ENCODE peak calls at places on chromosomes 2 and 18, in seven cellular contexts. One of them, this sample, is unnamed.

GRCh38 chr18:36352384-36352783 is 54.9 kb downstream of the FHOD3 start:
- DNase-seq in GM12878: no peak
- DNase-seq in K562: no peak
- DNase-seq in HCT116: no peak
- DNase-seq in H1: no peak
- DNase-seq in SK-N-SH: no peak
- DNase-seq in HepG2: no peak
- DNase-seq in this sample: no peak

GRCh38 chr2:27208486-27209050 is 3.3 kb upstream of the ATRAID start:
- DNase-seq in GM12878: no peak
- DNase-seq in K562: no peak
- DNase-seq in HCT116: no peak
- DNase-seq in H1: no peak
- DNase-seq in SK-N-SH: no peak
- DNase-seq in HepG2: no peak
- DNase-seq in this sample: no peak

GRCh38 chr2:108925286-108925685 is 63.7 kb downstream of the EDAR start:
- DNase-seq in GM12878: no peak
- DNase-seq in K562: no peak
- DNase-seq in HCT116: no peak
- DNase-seq in H1: no peak
- DNase-seq in SK-N-SH: no peak
- DNase-seq in HepG2: no peak
- DNase-seq in this sample: no peak

GRCh38 chr2:170701011-170701410 is 14.1 kb upstream of the SP5 start:
- DNase-seq in GM12878: no peak
- DNase-seq in K562: no peak
- DNase-seq in HCT116: no peak
- DNase-seq in H1: no peak
- DNase-seq in SK-N-SH: no peak
- DNase-seq in HepG2: no peak
- DNase-seq in this sample: no peak

GRCh38 chr2:226800941-226801784 is 1.5 kb upstream of the IRS1 start:
- DNase-seq in GM12878: peak; percentile 54
- DNase-seq in K562: no peak
- DNase-seq in HCT116: no peak
- DNase-seq in H1: peak; percentile 97
- DNase-seq in SK-N-SH: peak; percentile 92
- DNase-seq in HepG2: peak; percentile 79
- DNase-seq in this sample: peak; percentile 81

GRCh38 chr2:117470311-117471095 is 344.0 kb upstream of the DDX18 start:
- DNase-seq in GM12878: no peak
- DNase-seq in K562: peak; percentile 48
- DNase-seq in HCT116: peak; percentile 6
- DNase-seq in H1: peak; percentile 76
- DNase-seq in SK-N-SH: peak; percentile 43
- DNase-seq in HepG2: peak; percentile 69
- DNase-seq in this sample: peak; percentile 1

GRCh38 chr2:108316194-108316880 is 27.6 kb downstream of the SULT1C2 start:
- DNase-seq in GM12878: no peak
- DNase-seq in K562: peak; percentile 13
- DNase-seq in HCT116: no peak
- DNase-seq in H1: peak; percentile 65
- DNase-seq in SK-N-SH: no peak
- DNase-seq in HepG2: no peak
- DNase-seq in this sample: no peak

GRCh38 chr2:120551540-120551939 is 184.1 kb upstream of the GLI2 start:
- DNase-seq in GM12878: no peak
- DNase-seq in K562: no peak
- DNase-seq in HCT116: no peak
- DNase-seq in H1: no peak
- DNase-seq in SK-N-SH: no peak
- DNase-seq in HepG2: no peak
- DNase-seq in this sample: no peak

DNA sequence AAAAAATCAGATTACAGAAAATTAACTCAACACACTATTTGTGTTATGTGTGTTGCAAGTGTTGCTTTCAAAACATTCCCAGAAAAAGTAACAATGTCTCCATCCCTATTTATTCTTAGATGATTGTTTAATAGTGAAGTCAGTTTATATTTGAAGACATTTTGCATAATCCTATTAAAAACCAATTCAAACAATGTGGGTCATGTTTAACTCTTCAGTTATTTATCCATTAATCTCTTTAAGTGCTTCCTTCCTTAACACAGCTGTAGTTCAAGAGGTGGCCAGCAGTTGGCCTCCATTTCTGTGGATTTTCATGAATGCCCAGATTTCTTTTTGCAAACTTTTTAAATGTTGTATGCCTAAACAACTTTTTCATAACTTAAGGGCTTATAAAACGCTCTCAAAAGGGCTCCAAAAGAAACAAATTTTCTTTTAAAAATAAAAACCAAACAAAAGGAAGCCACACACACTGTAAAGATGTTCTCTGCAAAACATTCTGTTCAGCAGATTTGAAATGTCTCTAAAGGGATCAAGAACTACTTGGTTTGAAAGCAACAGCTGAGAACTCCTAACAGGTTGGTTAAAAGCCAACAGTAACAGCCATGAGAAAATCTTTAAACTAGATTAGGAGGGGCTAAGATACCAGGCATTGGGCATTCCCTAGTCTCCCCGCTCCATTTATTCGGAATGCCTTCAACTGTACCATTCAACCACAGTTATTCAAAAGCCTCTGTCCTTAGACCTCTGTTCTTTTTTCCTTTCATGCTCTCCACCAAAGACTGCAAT is 71.5 kb downstream of the THADA start:
- DNase-seq in GM12878: no peak
- DNase-seq in K562: no peak
- DNase-seq in HCT116: no peak
- DNase-seq in H1: no peak
- DNase-seq in SK-N-SH: no peak
- DNase-seq in HepG2: no peak
- DNase-seq in this sample: no peak
- TF ChIP-seq JUND in GM12878: no peak
- TF ChIP-seq JUND in K562: no peak
- TF ChIP-seq JUND in HCT116: no peak
- TF ChIP-seq JUND in H1: no peak
- TF ChIP-seq JUND in SK-N-SH: no peak
- TF ChIP-seq JUND in HepG2: no peak
- TF ChIP-seq JUND in this sample: no peak

GRCh38 chr18:66395671-66396218 is 208.1 kb downstream of the CDH19 start:
- DNase-seq in GM12878: no peak
- DNase-seq in K562: no peak
- DNase-seq in HCT116: no peak
- DNase-seq in H1: no peak
- DNase-seq in SK-N-SH: no peak
- DNase-seq in HepG2: no peak
- DNase-seq in this sample: no peak

DNA sequence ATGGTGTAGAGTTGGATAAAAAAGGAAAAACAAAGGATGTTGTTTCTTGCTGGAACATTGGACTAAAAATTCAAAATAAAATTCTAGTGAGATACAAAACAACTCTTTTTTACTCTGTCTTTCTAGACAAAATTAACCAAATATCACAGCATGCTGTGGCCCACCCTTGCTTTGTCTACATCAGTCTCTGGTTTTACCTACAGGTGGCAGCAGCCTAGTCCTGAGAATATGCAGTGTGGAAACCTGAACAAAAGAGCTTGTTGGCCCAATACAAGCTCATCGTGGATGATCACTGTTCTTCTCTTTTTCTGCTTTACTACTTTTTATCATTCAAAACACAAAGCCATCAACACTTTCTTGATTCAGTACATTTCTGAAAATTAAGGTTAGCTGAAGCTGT is 210.4 kb downstream of the CDH19 start:
- DNase-seq in GM12878: no peak
- DNase-seq in K562: no peak
- DNase-seq in HCT116: no peak
- DNase-seq in H1: no peak
- DNase-seq in SK-N-SH: no peak
- DNase-seq in HepG2: no peak
- DNase-seq in this sample: no peak
- TF ChIP-seq JUND in GM12878: no peak
- TF ChIP-seq JUND in K562: no peak
- TF ChIP-seq JUND in HCT116: no peak
- TF ChIP-seq JUND in H1: no peak
- TF ChIP-seq JUND in SK-N-SH: no peak
- TF ChIP-seq JUND in HepG2: no peak
- TF ChIP-seq JUND in this sample: no peak

GRCh38 chr18:11728247-11728646 is 39.2 kb downstream of the GNAL start:
- DNase-seq in GM12878: no peak
- DNase-seq in K562: peak; percentile 30
- DNase-seq in HCT116: peak; percentile 8
- DNase-seq in H1: no peak
- DNase-seq in SK-N-SH: no peak
- DNase-seq in HepG2: peak; percentile 14
- DNase-seq in this sample: peak; percentile 54
- TF ChIP-seq JUND in GM12878: no peak
- TF ChIP-seq JUND in K562: no peak
- TF ChIP-seq JUND in HCT116: no peak
- TF ChIP-seq JUND in H1: no peak
- TF ChIP-seq JUND in SK-N-SH: no peak
- TF ChIP-seq JUND in HepG2: no peak
- TF ChIP-seq JUND in this sample: no peak

GRCh38 chr18:2856499-2856898 is 9.7 kb downstream of the EMILIN2 start:
- DNase-seq in GM12878: no peak
- DNase-seq in K562: no peak
- DNase-seq in HCT116: no peak
- DNase-seq in H1: no peak
- DNase-seq in SK-N-SH: no peak
- DNase-seq in HepG2: no peak
- DNase-seq in this sample: no peak
- TF ChIP-seq JUND in GM12878: no peak
- TF ChIP-seq JUND in K562: no peak
- TF ChIP-seq JUND in HCT116: no peak
- TF ChIP-seq JUND in H1: no peak
- TF ChIP-seq JUND in SK-N-SH: no peak
- TF ChIP-seq JUND in HepG2: no peak
- TF ChIP-seq JUND in this sample: no peak

DNA sequence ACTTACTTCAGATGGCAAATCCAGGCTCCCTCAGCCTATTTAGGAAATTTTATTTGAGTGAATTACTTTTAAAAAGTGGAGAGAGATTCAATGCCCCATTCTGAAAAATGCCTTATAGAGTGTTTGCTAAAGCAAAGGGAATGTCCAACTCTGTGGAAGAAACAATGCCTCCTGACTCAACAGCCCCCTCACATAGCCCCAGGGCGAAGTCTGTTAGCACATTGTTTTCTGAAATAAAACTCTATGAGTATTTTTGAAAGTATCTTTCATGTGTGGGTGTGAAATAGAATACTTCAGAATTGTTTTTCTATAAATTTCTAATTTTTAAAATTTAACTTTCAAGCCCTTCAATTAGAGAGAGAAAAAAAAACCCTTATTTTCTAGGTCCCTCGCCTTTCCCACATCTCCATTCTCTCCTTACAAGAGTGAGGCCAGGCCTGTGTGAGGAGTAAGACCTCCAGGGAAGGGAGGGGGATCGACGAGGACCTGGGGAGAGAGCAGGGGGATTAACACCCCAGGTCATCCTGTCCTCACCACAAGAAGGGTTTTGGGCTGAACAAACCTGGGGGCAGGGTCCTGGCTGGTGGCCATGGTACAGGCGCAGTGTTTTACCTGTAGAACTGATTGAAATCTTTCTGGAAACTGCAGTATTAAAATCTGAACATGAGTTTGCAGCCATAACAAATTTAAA is 141.4 kb downstream of the SNTG2 start:
- DNase-seq in GM12878: no peak
- DNase-seq in K562: no peak
- DNase-seq in HCT116: no peak
- DNase-seq in H1: no peak
- DNase-seq in SK-N-SH: no peak
- DNase-seq in HepG2: no peak
- DNase-seq in this sample: no peak
- TF ChIP-seq JUND in GM12878: no peak
- TF ChIP-seq JUND in K562: no peak
- TF ChIP-seq JUND in HCT116: no peak
- TF ChIP-seq JUND in H1: no peak
- TF ChIP-seq JUND in SK-N-SH: no peak
- TF ChIP-seq JUND in HepG2: no peak
- TF ChIP-seq JUND in this sample: no peak

GRCh38 chr18:56648307-56648706 is 2.9 kb upstream of the WDR7 start:
- DNase-seq in GM12878: no peak
- DNase-seq in K562: peak; percentile 17
- DNase-seq in HCT116: no peak
- DNase-seq in H1: no peak
- DNase-seq in SK-N-SH: no peak
- DNase-seq in HepG2: no peak
- DNase-seq in this sample: no peak

GRCh38 chr18:56650056-56650455 is 1.1 kb upstream of the WDR7 start:
- DNase-seq in GM12878: no peak
- DNase-seq in K562: peak; percentile 29
- DNase-seq in HCT116: no peak
- DNase-seq in H1: no peak
- DNase-seq in SK-N-SH: no peak
- DNase-seq in HepG2: no peak
- DNase-seq in this sample: no peak

GRCh38 chr18:56650944-56651770 is at the start of gene WDR7:
- DNase-seq in GM12878: peak; percentile 91
- DNase-seq in K562: peak; percentile 96
- DNase-seq in HCT116: peak; percentile 97
- DNase-seq in H1: peak; percentile 88
- DNase-seq in SK-N-SH: peak; percentile 82
- DNase-seq in HepG2: peak; percentile 94
- DNase-seq in this sample: peak; percentile 26

GRCh38 chr18:56651771-56652092 is 573 bp downstream of the WDR7 start:
- DNase-seq in GM12878: no peak
- DNase-seq in K562: no peak
- DNase-seq in HCT116: no peak
- DNase-seq in H1: no peak
- DNase-seq in SK-N-SH: no peak
- DNase-seq in HepG2: no peak
- DNase-seq in this sample: no peak

GRCh38 chr18:56652802-56653201 is 1.6 kb downstream of the WDR7 start:
- DNase-seq in GM12878: no peak
- DNase-seq in K562: no peak
- DNase-seq in HCT116: no peak
- DNase-seq in H1: no peak
- DNase-seq in SK-N-SH: no peak
- DNase-seq in HepG2: no peak
- DNase-seq in this sample: no peak
- TF ChIP-seq JUND in GM12878: no peak
- TF ChIP-seq JUND in K562: no peak
- TF ChIP-seq JUND in HCT116: no peak
- TF ChIP-seq JUND in H1: no peak
- TF ChIP-seq JUND in SK-N-SH: no peak
- TF ChIP-seq JUND in HepG2: no peak
- TF ChIP-seq JUND in this sample: no peak